ENCODE peak calls at places on chromosomes 11 and 22, in seven cellular contexts. One of them, this sample, is unnamed.

GRCh38 chr22:30183271-30183670 is 63.3 kb downstream of the LIF start:
- DNase-seq in effector memory CD4-positive, alpha-beta T cell: no peak
- DNase-seq in ovary: no peak
- DNase-seq in fibroblast of mammary gland: no peak
- DNase-seq in stimulated activated CD4-positive, alpha-beta T cell treated with anti-CD3 and anti-CD28 coated beads, Interleukin-4, amount 100 ng/mL, for 1 hour: no peak
- DNase-seq in EL: no peak
- DNase-seq in neural progenitor cell: no peak
- DNase-seq in this sample: no peak

GRCh38 chr11:124256076-124256475 is at the start of gene OR8G5:
- DNase-seq in effector memory CD4-positive, alpha-beta T cell: no peak
- DNase-seq in ovary: no peak
- DNase-seq in fibroblast of mammary gland: no peak
- DNase-seq in stimulated activated CD4-positive, alpha-beta T cell treated with anti-CD3 and anti-CD28 coated beads, Interleukin-4, amount 100 ng/mL, for 1 hour: no peak
- DNase-seq in EL: no peak
- DNase-seq in neural progenitor cell: no peak
- DNase-seq in this sample: no peak

GRCh38 chr22:29442976-29443375 is 4.6 kb downstream of the RFPL1 start:
- DNase-seq in effector memory CD4-positive, alpha-beta T cell: no peak
- DNase-seq in ovary: no peak
- DNase-seq in fibroblast of mammary gland: no peak
- DNase-seq in stimulated activated CD4-positive, alpha-beta T cell treated with anti-CD3 and anti-CD28 coated beads, Interleukin-4, amount 100 ng/mL, for 1 hour: no peak
- DNase-seq in EL: no peak
- DNase-seq in neural progenitor cell: no peak
- DNase-seq in this sample: no peak

GRCh38 chr11:129804012-129804411 is 11.6 kb upstream of the TMEM45B start:
- DNase-seq in effector memory CD4-positive, alpha-beta T cell: no peak
- DNase-seq in ovary: no peak
- DNase-seq in fibroblast of mammary gland: no peak
- DNase-seq in stimulated activated CD4-positive, alpha-beta T cell treated with anti-CD3 and anti-CD28 coated beads, Interleukin-4, amount 100 ng/mL, for 1 hour: no peak
- DNase-seq in EL: no peak
- DNase-seq in neural progenitor cell: no peak
- DNase-seq in this sample: no peak

GRCh38 chr11:12271241-12271640 is 106.1 kb upstream of the PARVA start:
- DNase-seq in effector memory CD4-positive, alpha-beta T cell: no peak
- DNase-seq in ovary: no peak
- DNase-seq in fibroblast of mammary gland: no peak
- DNase-seq in stimulated activated CD4-positive, alpha-beta T cell treated with anti-CD3 and anti-CD28 coated beads, Interleukin-4, amount 100 ng/mL, for 1 hour: no peak
- DNase-seq in EL: no peak
- DNase-seq in neural progenitor cell: no peak
- DNase-seq in this sample: no peak

GRCh38 chr11:20488352-20488751 is 100.8 kb downstream of the PRMT3 start:
- DNase-seq in effector memory CD4-positive, alpha-beta T cell: no peak
- DNase-seq in ovary: no peak
- DNase-seq in fibroblast of mammary gland: no peak
- DNase-seq in stimulated activated CD4-positive, alpha-beta T cell treated with anti-CD3 and anti-CD28 coated beads, Interleukin-4, amount 100 ng/mL, for 1 hour: no peak
- DNase-seq in EL: no peak
- DNase-seq in neural progenitor cell: no peak
- DNase-seq in this sample: no peak

GRCh38 chr11:124209824-124210357 is 26.7 kb downstream of the OR10D3 start:
- DNase-seq in effector memory CD4-positive, alpha-beta T cell: no peak
- DNase-seq in ovary: no peak
- DNase-seq in fibroblast of mammary gland: no peak
- DNase-seq in stimulated activated CD4-positive, alpha-beta T cell treated with anti-CD3 and anti-CD28 coated beads, Interleukin-4, amount 100 ng/mL, for 1 hour: no peak
- DNase-seq in EL: no peak
- DNase-seq in neural progenitor cell: no peak
- DNase-seq in this sample: no peak

GRCh38 chr22:39634530-39635399 is 64.2 kb downstream of the CACNA1I start:
- DNase-seq in effector memory CD4-positive, alpha-beta T cell: no peak
- DNase-seq in ovary: no peak
- DNase-seq in fibroblast of mammary gland: peak
- DNase-seq in stimulated activated CD4-positive, alpha-beta T cell treated with anti-CD3 and anti-CD28 coated beads, Interleukin-4, amount 100 ng/mL, for 1 hour: no peak
- DNase-seq in EL: peak
- DNase-seq in neural progenitor cell: no peak
- DNase-seq in this sample: no peak

GRCh38 chr11:833849-834311 is 1.1 kb downstream of the CD151 start:
- DNase-seq in effector memory CD4-positive, alpha-beta T cell: no peak
- DNase-seq in ovary: no peak
- DNase-seq in fibroblast of mammary gland: no peak
- DNase-seq in stimulated activated CD4-positive, alpha-beta T cell treated with anti-CD3 and anti-CD28 coated beads, Interleukin-4, amount 100 ng/mL, for 1 hour: no peak
- DNase-seq in EL: no peak
- DNase-seq in neural progenitor cell: no peak
- DNase-seq in this sample: no peak

GRCh38 chr11:35822815-35823495 is 120.9 kb upstream of the LDLRAD3 start:
- DNase-seq in effector memory CD4-positive, alpha-beta T cell: no peak
- DNase-seq in ovary: no peak
- DNase-seq in fibroblast of mammary gland: no peak
- DNase-seq in stimulated activated CD4-positive, alpha-beta T cell treated with anti-CD3 and anti-CD28 coated beads, Interleukin-4, amount 100 ng/mL, for 1 hour: no peak
- DNase-seq in EL: no peak
- DNase-seq in neural progenitor cell: no peak
- DNase-seq in this sample: no peak

GRCh38 chr11:74466916-74467885 is at the start of gene KCNE3:
- DNase-seq in effector memory CD4-positive, alpha-beta T cell: no peak
- DNase-seq in ovary: peak
- DNase-seq in fibroblast of mammary gland: peak
- DNase-seq in stimulated activated CD4-positive, alpha-beta T cell treated with anti-CD3 and anti-CD28 coated beads, Interleukin-4, amount 100 ng/mL, for 1 hour: no peak
- DNase-seq in EL: peak
- DNase-seq in neural progenitor cell: peak
- DNase-seq in this sample: peak

GRCh38 chr22:27381960-27382742 is 419.4 kb downstream of the MN1 start:
- DNase-seq in effector memory CD4-positive, alpha-beta T cell: no peak
- DNase-seq in ovary: no peak
- DNase-seq in fibroblast of mammary gland: no peak
- DNase-seq in stimulated activated CD4-positive, alpha-beta T cell treated with anti-CD3 and anti-CD28 coated beads, Interleukin-4, amount 100 ng/mL, for 1 hour: no peak
- DNase-seq in EL: no peak
- DNase-seq in neural progenitor cell: peak
- DNase-seq in this sample: no peak

GRCh38 chr22:41564563-41564962 is 3.8 kb downstream of the CSDC2 start:
- DNase-seq in effector memory CD4-positive, alpha-beta T cell: no peak
- DNase-seq in ovary: no peak
- DNase-seq in fibroblast of mammary gland: peak
- DNase-seq in stimulated activated CD4-positive, alpha-beta T cell treated with anti-CD3 and anti-CD28 coated beads, Interleukin-4, amount 100 ng/mL, for 1 hour: no peak
- DNase-seq in EL: peak
- DNase-seq in neural progenitor cell: no peak
- DNase-seq in this sample: no peak

GRCh38 chr11:12862761-12863469 is 146.2 kb upstream of the RASSF10 start:
- DNase-seq in effector memory CD4-positive, alpha-beta T cell: no peak
- DNase-seq in ovary: peak
- DNase-seq in fibroblast of mammary gland: peak
- DNase-seq in stimulated activated CD4-positive, alpha-beta T cell treated with anti-CD3 and anti-CD28 coated beads, Interleukin-4, amount 100 ng/mL, for 1 hour: no peak
- DNase-seq in EL: peak
- DNase-seq in neural progenitor cell: peak
- DNase-seq in this sample: no peak

GRCh38 chr11:130585545-130585944 is 137.1 kb downstream of the ADAMTS15 start:
- DNase-seq in effector memory CD4-positive, alpha-beta T cell: no peak
- DNase-seq in ovary: no peak
- DNase-seq in fibroblast of mammary gland: peak
- DNase-seq in stimulated activated CD4-positive, alpha-beta T cell treated with anti-CD3 and anti-CD28 coated beads, Interleukin-4, amount 100 ng/mL, for 1 hour: no peak
- DNase-seq in EL: peak
- DNase-seq in neural progenitor cell: no peak
- DNase-seq in this sample: no peak

GRCh38 chr22:23402275-23403151 is 177.6 kb downstream of the IGLL1 start:
- DNase-seq in effector memory CD4-positive, alpha-beta T cell: peak
- DNase-seq in ovary: peak
- DNase-seq in fibroblast of mammary gland: peak
- DNase-seq in stimulated activated CD4-positive, alpha-beta T cell treated with anti-CD3 and anti-CD28 coated beads, Interleukin-4, amount 100 ng/mL, for 1 hour: peak
- DNase-seq in EL: peak
- DNase-seq in neural progenitor cell: peak
- DNase-seq in this sample: peak

GRCh38 chr11:46264976-46265375 is 12.5 kb upstream of the CREB3L1 start:
- DNase-seq in effector memory CD4-positive, alpha-beta T cell: no peak
- DNase-seq in ovary: no peak
- DNase-seq in fibroblast of mammary gland: no peak
- DNase-seq in stimulated activated CD4-positive, alpha-beta T cell treated with anti-CD3 and anti-CD28 coated beads, Interleukin-4, amount 100 ng/mL, for 1 hour: no peak
- DNase-seq in EL: no peak
- DNase-seq in neural progenitor cell: no peak
- DNase-seq in this sample: no peak

GRCh38 chr11:116035972-116036371 is 531.8 kb upstream of the CADM1 start:
- DNase-seq in effector memory CD4-positive, alpha-beta T cell: no peak
- DNase-seq in ovary: no peak
- DNase-seq in fibroblast of mammary gland: no peak
- DNase-seq in stimulated activated CD4-positive, alpha-beta T cell treated with anti-CD3 and anti-CD28 coated beads, Interleukin-4, amount 100 ng/mL, for 1 hour: no peak
- DNase-seq in EL: no peak
- DNase-seq in neural progenitor cell: no peak
- DNase-seq in this sample: no peak

GRCh38 chr22:38415561-38416321 is 39.3 kb downstream of the KCNJ4 start:
- DNase-seq in effector memory CD4-positive, alpha-beta T cell: no peak
- DNase-seq in ovary: no peak
- DNase-seq in fibroblast of mammary gland: no peak
- DNase-seq in stimulated activated CD4-positive, alpha-beta T cell treated with anti-CD3 and anti-CD28 coated beads, Interleukin-4, amount 100 ng/mL, for 1 hour: no peak
- DNase-seq in EL: no peak
- DNase-seq in neural progenitor cell: peak
- DNase-seq in this sample: no peak

GRCh38 chr11:64935634-64936081 is at the start of gene GPHA2:
- DNase-seq in effector memory CD4-positive, alpha-beta T cell: no peak
- DNase-seq in ovary: peak
- DNase-seq in fibroblast of mammary gland: peak
- DNase-seq in stimulated activated CD4-positive, alpha-beta T cell treated with anti-CD3 and anti-CD28 coated beads, Interleukin-4, amount 100 ng/mL, for 1 hour: no peak
- DNase-seq in EL: no peak
- DNase-seq in neural progenitor cell: peak
- DNase-seq in this sample: no peak

GRCh38 chr11:27076121-27076589 is 35.5 kb downstream of the BBOX1 start:
- DNase-seq in effector memory CD4-positive, alpha-beta T cell: no peak
- DNase-seq in ovary: no peak
- DNase-seq in fibroblast of mammary gland: no peak
- DNase-seq in stimulated activated CD4-positive, alpha-beta T cell treated with anti-CD3 and anti-CD28 coated beads, Interleukin-4, amount 100 ng/mL, for 1 hour: no peak
- DNase-seq in EL: no peak
- DNase-seq in neural progenitor cell: peak
- DNase-seq in this sample: no peak

GRCh38 chr11:71446942-71447688 is 1.1 kb downstream of the DHCR7 start:
- DNase-seq in effector memory CD4-positive, alpha-beta T cell: no peak
- DNase-seq in ovary: no peak
- DNase-seq in fibroblast of mammary gland: peak
- DNase-seq in stimulated activated CD4-positive, alpha-beta T cell treated with anti-CD3 and anti-CD28 coated beads, Interleukin-4, amount 100 ng/mL, for 1 hour: no peak
- DNase-seq in EL: peak
- DNase-seq in neural progenitor cell: peak
- DNase-seq in this sample: peak

GRCh38 chr11:70503201-70503877 is 105.0 kb downstream of the CTTN start:
- DNase-seq in effector memory CD4-positive, alpha-beta T cell: no peak
- DNase-seq in ovary: no peak
- DNase-seq in fibroblast of mammary gland: no peak
- DNase-seq in stimulated activated CD4-positive, alpha-beta T cell treated with anti-CD3 and anti-CD28 coated beads, Interleukin-4, amount 100 ng/mL, for 1 hour: no peak
- DNase-seq in EL: no peak
- DNase-seq in neural progenitor cell: peak
- DNase-seq in this sample: no peak

GRCh38 chr11:113908107-113908506 is 3.5 kb downstream of the HTR3B start:
- DNase-seq in effector memory CD4-positive, alpha-beta T cell: no peak
- DNase-seq in ovary: no peak
- DNase-seq in fibroblast of mammary gland: no peak
- DNase-seq in stimulated activated CD4-positive, alpha-beta T cell treated with anti-CD3 and anti-CD28 coated beads, Interleukin-4, amount 100 ng/mL, for 1 hour: no peak
- DNase-seq in EL: no peak
- DNase-seq in neural progenitor cell: no peak
- DNase-seq in this sample: no peak

GRCh38 chr22:23182289-23183106 is 2.2 kb downstream of the BCR start:
- DNase-seq in effector memory CD4-positive, alpha-beta T cell: no peak
- DNase-seq in ovary: no peak
- DNase-seq in fibroblast of mammary gland: no peak
- DNase-seq in stimulated activated CD4-positive, alpha-beta T cell treated with anti-CD3 and anti-CD28 coated beads, Interleukin-4, amount 100 ng/mL, for 1 hour: peak
- DNase-seq in EL: no peak
- DNase-seq in neural progenitor cell: peak
- DNase-seq in this sample: no peak

GRCh38 chr11:44301856-44302231 is 8.1 kb downstream of the ALX4 start:
- DNase-seq in effector memory CD4-positive, alpha-beta T cell: no peak
- DNase-seq in ovary: no peak
- DNase-seq in fibroblast of mammary gland: peak
- DNase-seq in stimulated activated CD4-positive, alpha-beta T cell treated with anti-CD3 and anti-CD28 coated beads, Interleukin-4, amount 100 ng/mL, for 1 hour: no peak
- DNase-seq in EL: peak
- DNase-seq in neural progenitor cell: no peak
- DNase-seq in this sample: no peak

GRCh38 chr11:117430293-117430955 is 102.8 kb downstream of the CEP164 start:
- DNase-seq in effector memory CD4-positive, alpha-beta T cell: no peak
- DNase-seq in ovary: no peak
- DNase-seq in fibroblast of mammary gland: no peak
- DNase-seq in stimulated activated CD4-positive, alpha-beta T cell treated with anti-CD3 and anti-CD28 coated beads, Interleukin-4, amount 100 ng/mL, for 1 hour: no peak
- DNase-seq in EL: no peak
- DNase-seq in neural progenitor cell: no peak
- DNase-seq in this sample: no peak

GRCh38 chr11:64419818-64420485 is 61.0 kb downstream of the RPS6KA4 start:
- DNase-seq in effector memory CD4-positive, alpha-beta T cell: no peak
- DNase-seq in ovary: no peak
- DNase-seq in fibroblast of mammary gland: peak
- DNase-seq in stimulated activated CD4-positive, alpha-beta T cell treated with anti-CD3 and anti-CD28 coated beads, Interleukin-4, amount 100 ng/mL, for 1 hour: no peak
- DNase-seq in EL: peak
- DNase-seq in neural progenitor cell: no peak
- DNase-seq in this sample: no peak

GRCh38 chr22:49735411-49736311 is 92.0 kb downstream of the BRD1 start:
- DNase-seq in effector memory CD4-positive, alpha-beta T cell: no peak
- DNase-seq in ovary: no peak
- DNase-seq in fibroblast of mammary gland: no peak
- DNase-seq in stimulated activated CD4-positive, alpha-beta T cell treated with anti-CD3 and anti-CD28 coated beads, Interleukin-4, amount 100 ng/mL, for 1 hour: peak
- DNase-seq in EL: no peak
- DNase-seq in neural progenitor cell: peak
- DNase-seq in this sample: no peak

GRCh38 chr22:46060292-46061123 is 83.5 kb upstream of the WNT7B start:
- DNase-seq in effector memory CD4-positive, alpha-beta T cell: no peak
- DNase-seq in ovary: no peak
- DNase-seq in fibroblast of mammary gland: peak
- DNase-seq in stimulated activated CD4-positive, alpha-beta T cell treated with anti-CD3 and anti-CD28 coated beads, Interleukin-4, amount 100 ng/mL, for 1 hour: no peak
- DNase-seq in EL: no peak
- DNase-seq in neural progenitor cell: no peak
- DNase-seq in this sample: no peak

GRCh38 chr11:24935059-24935458 is 438.2 kb downstream of the LUZP2 start:
- DNase-seq in effector memory CD4-positive, alpha-beta T cell: no peak
- DNase-seq in ovary: no peak
- DNase-seq in fibroblast of mammary gland: no peak
- DNase-seq in stimulated activated CD4-positive, alpha-beta T cell treated with anti-CD3 and anti-CD28 coated beads, Interleukin-4, amount 100 ng/mL, for 1 hour: no peak
- DNase-seq in EL: no peak
- DNase-seq in neural progenitor cell: no peak
- DNase-seq in this sample: peak

GRCh38 chr11:76610371-76610770 is 60.2 kb downstream of the LRRC32 start:
- DNase-seq in effector memory CD4-positive, alpha-beta T cell: no peak
- DNase-seq in ovary: peak
- DNase-seq in fibroblast of mammary gland: no peak
- DNase-seq in stimulated activated CD4-positive, alpha-beta T cell treated with anti-CD3 and anti-CD28 coated beads, Interleukin-4, amount 100 ng/mL, for 1 hour: no peak
- DNase-seq in EL: no peak
- DNase-seq in neural progenitor cell: no peak
- DNase-seq in this sample: no peak

GRCh38 chr22:39136317-39136716 is 16.2 kb downstream of the CBX7 start:
- DNase-seq in effector memory CD4-positive, alpha-beta T cell: no peak
- DNase-seq in ovary: no peak
- DNase-seq in fibroblast of mammary gland: no peak
- DNase-seq in stimulated activated CD4-positive, alpha-beta T cell treated with anti-CD3 and anti-CD28 coated beads, Interleukin-4, amount 100 ng/mL, for 1 hour: no peak
- DNase-seq in EL: no peak
- DNase-seq in neural progenitor cell: no peak
- DNase-seq in this sample: no peak

GRCh38 chr11:24078056-24078455 is 418.8 kb upstream of the LUZP2 start:
- DNase-seq in effector memory CD4-positive, alpha-beta T cell: no peak
- DNase-seq in ovary: no peak
- DNase-seq in fibroblast of mammary gland: no peak
- DNase-seq in stimulated activated CD4-positive, alpha-beta T cell treated with anti-CD3 and anti-CD28 coated beads, Interleukin-4, amount 100 ng/mL, for 1 hour: no peak
- DNase-seq in EL: peak
- DNase-seq in neural progenitor cell: no peak
- DNase-seq in this sample: no peak

GRCh38 chr22:42635531-42635930 is 4.9 kb downstream of the ATP5MGL start:
- DNase-seq in effector memory CD4-positive, alpha-beta T cell: no peak
- DNase-seq in ovary: no peak
- DNase-seq in fibroblast of mammary gland: peak
- DNase-seq in stimulated activated CD4-positive, alpha-beta T cell treated with anti-CD3 and anti-CD28 coated beads, Interleukin-4, amount 100 ng/mL, for 1 hour: no peak
- DNase-seq in EL: peak
- DNase-seq in neural progenitor cell: no peak
- DNase-seq in this sample: no peak

GRCh38 chr22:46075764-46076531 is 74.4 kb upstream of the PPARA start:
- DNase-seq in effector memory CD4-positive, alpha-beta T cell: no peak
- DNase-seq in ovary: no peak
- DNase-seq in fibroblast of mammary gland: no peak
- DNase-seq in stimulated activated CD4-positive, alpha-beta T cell treated with anti-CD3 and anti-CD28 coated beads, Interleukin-4, amount 100 ng/mL, for 1 hour: no peak
- DNase-seq in EL: peak
- DNase-seq in neural progenitor cell: no peak
- DNase-seq in this sample: no peak

GRCh38 chr11:64745219-64745522 is 1.2 kb upstream of the RASGRP2 start:
- DNase-seq in effector memory CD4-positive, alpha-beta T cell: peak
- DNase-seq in ovary: no peak
- DNase-seq in fibroblast of mammary gland: no peak
- DNase-seq in stimulated activated CD4-positive, alpha-beta T cell treated with anti-CD3 and anti-CD28 coated beads, Interleukin-4, amount 100 ng/mL, for 1 hour: peak
- DNase-seq in EL: no peak
- DNase-seq in neural progenitor cell: no peak
- DNase-seq in this sample: no peak

GRCh38 chr11:123303924-123304323 is 108.9 kb upstream of the CLMP start:
- DNase-seq in effector memory CD4-positive, alpha-beta T cell: no peak
- DNase-seq in ovary: no peak
- DNase-seq in fibroblast of mammary gland: no peak
- DNase-seq in stimulated activated CD4-positive, alpha-beta T cell treated with anti-CD3 and anti-CD28 coated beads, Interleukin-4, amount 100 ng/mL, for 1 hour: no peak
- DNase-seq in EL: no peak
- DNase-seq in neural progenitor cell: no peak
- DNase-seq in this sample: no peak

This sample was measured in HuH-7.5.